ENCODE peak calls at places on chromosome 1, in four cellular contexts. H is aorta, X is heart right ventricle, F is SK-N-SH. N is an unnamed sample. For H3K27me3 and H3K4me1, the result is how much of the 10 kb centered on the place peaks cover.

GRCh38 chr1:37394574-37395464 is 79.6 kb upstream of the ZC3H12A start:
- DNase-seq in H (no peak), X (no peak), F (peak), N (peak)

GRCh38 chr1:245984390-245985155 is 522.5 kb downstream of the SMYD3 start:
- DNase-seq in H (no peak), X (no peak), F (no peak), N (no peak)

GRCh38 chr1:48853006-48853405 is 76.3 kb upstream of the BEND5 start:
- DNase-seq in H (no peak), X (no peak), F (no peak), N (no peak)

GRCh38 chr1:15836772-15837669 is 10.5 kb upstream of the SPEN start:
- DNase-seq in H (peak), X (peak), F (no peak), N (no peak)

GRCh38 chr1:162903246-162903645 is 42.3 kb upstream of the CCDC190 start:
- DNase-seq in H (no peak), X (no peak), F (no peak), N (no peak)

GRCh38 chr1:185560760-185561159 is 173.4 kb upstream of the HMCN1 start:
- DNase-seq in H (peak), X (no peak), F (no peak), N (no peak)

GRCh38 chr1:241411776-241412338 is 54.9 kb upstream of the RGS7 start:
- DNase-seq in H (no peak), X (no peak), F (no peak), N (no peak)

GRCh38 chr1:66439028-66439427 is 94.9 kb upstream of the SGIP1 start:
- DNase-seq in H (no peak), X (no peak), F (no peak), N (no peak)

GRCh38 chr1:74799119-74799518 is 66.2 kb downstream of the TYW3 start:
- DNase-seq in H (no peak), X (no peak), F (no peak), N (no peak)

GRCh38 chr1:79532555-79532954 is 526.0 kb upstream of the ADGRL4 start:
- DNase-seq in H (no peak), X (no peak), F (no peak), N (no peak)

GRCh38 chr1:2972011-2972878 is 49.0 kb upstream of the ACTRT2 start:
- DNase-seq in H (no peak), X (no peak), F (no peak), N (no peak)
- H3K27me3 ChIP-seq in H (under half), X (under half), F (under half), N (under half)

GRCh38 chr1:42853116-42853884 is 6.9 kb downstream of the ZNF691 start:
- DNase-seq in H (no peak), X (no peak), F (no peak), N (no peak)
- H3K4me1 ChIP-seq in H (under half), X (under half), F (under half), N (under half)

GRCh38 chr1:230423936-230424335 is 2.2 kb downstream of the PGBD5 start:
- DNase-seq in H (no peak), X (no peak), F (no peak), N (no peak)

GRCh38 chr1:230426246-230427101 is at the start of gene PGBD5:
- DNase-seq in H (peak), X (peak), F (peak), N (peak)

GRCh38 chr1:230425252-230426061 is 675 bp downstream of the PGBD5 start:
- DNase-seq in H (peak), X (no peak), F (peak), N (peak)

GRCh38 chr1:230423261-230423660 is 2.9 kb downstream of the PGBD5 start:
- DNase-seq in H (no peak), X (no peak), F (peak), N (no peak)

GRCh38 chr1:230424440-230425251 is 1.5 kb downstream of the PGBD5 start:
- DNase-seq in H (no peak), X (no peak), F (peak), N (peak)
- H3K27me3 ChIP-seq in H (under half), X (half or more), F (under half), N (under half)

DNA sequence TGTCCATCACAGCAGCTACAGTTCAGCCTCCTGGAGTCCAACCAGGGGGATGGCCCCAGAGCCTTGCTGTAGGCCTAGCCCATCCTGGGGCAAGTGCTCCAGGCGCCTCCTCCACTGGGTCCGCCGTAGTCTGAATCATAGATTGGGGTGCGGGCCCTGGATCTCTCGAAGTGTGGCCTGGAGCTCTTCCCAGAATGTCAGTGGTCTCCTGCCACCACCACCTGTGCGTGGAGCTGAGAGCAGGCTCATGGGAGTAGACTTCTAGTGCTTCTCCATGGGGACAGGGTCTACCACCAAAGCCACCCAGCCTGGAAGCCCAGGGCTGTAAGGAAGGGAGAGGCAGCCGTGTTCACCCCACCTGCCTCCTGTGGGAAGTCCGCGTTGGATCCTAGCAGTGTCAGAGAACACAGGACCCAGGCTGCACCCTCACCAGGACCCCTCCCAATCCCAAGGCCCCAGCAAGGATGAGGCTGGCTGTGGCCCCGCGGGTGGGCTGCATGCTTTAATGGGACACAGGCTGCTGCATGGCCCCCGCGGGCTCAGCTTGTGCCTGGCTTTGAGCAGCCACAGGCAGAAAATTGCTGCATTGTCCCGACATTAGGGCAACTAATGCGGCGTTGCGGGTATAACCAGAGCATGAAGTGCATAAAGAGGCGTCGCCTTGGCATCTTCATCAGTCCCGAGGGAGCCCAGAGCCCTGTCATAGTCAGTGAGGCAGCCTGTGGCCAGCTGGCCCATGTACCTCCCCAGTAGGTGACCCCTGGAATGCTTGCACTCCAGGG is 735 bp upstream of the HES3 start:
- DNase-seq in H (no peak), X (no peak), F (no peak), N (no peak)
- H3K4me1 ChIP-seq in H (under half), X (under half), F (under half), N (under half)